ENCODE peak calls at places on chromosome 19, in six cellular contexts. C, X, N, V, D and Y are unnamed samples.

GRCh38 chr19:53892981-53893325 is 11.0 kb downstream of the PRKCG start:
- DNase-seq in C (no peak), V (peak), X (no peak), D (no peak), N (no peak), Y (no peak)

GRCh38 chr19:36169084-36169760 is 17.0 kb upstream of the COX7A1 start:
- DNase-seq in N (peak), X (peak), C (no peak), D (peak), V (no peak), Y (no peak)

GRCh38 chr19:16327501-16327900 is 2.9 kb downstream of the KLF2 start:
- DNase-seq in N (no peak), C (no peak), X (no peak), D (peak), V (no peak), Y (no peak)

GRCh38 chr19:16794456-16794855 is 34.7 kb upstream of the SIN3B start:
- DNase-seq in D (no peak), V (no peak), X (no peak), N (no peak), C (no peak), Y (no peak)

GRCh38 chr19:38483016-38483630 is 49.6 kb downstream of the RYR1 start:
- DNase-seq in D (no peak), C (no peak), V (no peak), N (no peak), X (no peak), Y (no peak)

GRCh38 chr19:55341191-55342043 is 1.7 kb downstream of the KMT5C start:
- DNase-seq in N (peak), C (peak), V (peak), X (peak), D (peak), Y (peak)

GRCh38 chr19:55115446-55116065 is 1.9 kb downstream of the PPP1R12C start:
- DNase-seq in X (no peak), C (no peak), N (no peak), V (no peak), D (no peak), Y (no peak)

GRCh38 chr19:912181-913079 is 589 bp downstream of the R3HDM4 start:
- DNase-seq in D (no peak), X (no peak), N (no peak), C (peak), V (peak), Y (peak)

GRCh38 chr19:45615795-45616708 is 14.0 kb upstream of the GPR4 start:
- DNase-seq in D (peak), N (peak), C (peak), V (peak), X (peak), Y (peak)

GRCh38 chr19:44529541-44529940 is at the start of gene CEACAM20:
- DNase-seq in X (no peak), C (no peak), V (no peak), D (no peak), N (no peak), Y (no peak)